ENCODE peak calls at places on chromosomes 5 and 9, in eight cellular contexts. One of them, this sample, is unnamed.

GRCh38 chr5:130687085-130687733 is 477.8 kb downstream of the HINT1 start:
- DNase-seq in PC-3: no peak
- DNase-seq in GM20000: no peak
- DNase-seq in psoas muscle: no peak
- DNase-seq in stomach: no peak
- DNase-seq in neural crest cell: no peak
- DNase-seq in AG09309: no peak
- DNase-seq in GM13976: no peak
- DNase-seq in this sample: no peak

GRCh38 chr5:159907689-159908088 is 8.6 kb upstream of the ADRA1B start:
- DNase-seq in PC-3: no peak
- DNase-seq in GM20000: no peak
- DNase-seq in psoas muscle: no peak
- DNase-seq in stomach: no peak
- DNase-seq in neural crest cell: no peak
- DNase-seq in AG09309: no peak
- DNase-seq in GM13976: no peak
- DNase-seq in this sample: no peak

GRCh38 chr5:69492391-69493234 is at the start of gene OCLN:
- DNase-seq in PC-3: peak
- DNase-seq in GM20000: peak
- DNase-seq in psoas muscle: no peak
- DNase-seq in stomach: peak
- DNase-seq in neural crest cell: peak
- DNase-seq in AG09309: no peak
- DNase-seq in GM13976: peak
- DNase-seq in this sample: no peak

GRCh38 chr9:115717298-115717697 is 436.3 kb upstream of the PAPPA start:
- DNase-seq in PC-3: no peak
- DNase-seq in GM20000: no peak
- DNase-seq in psoas muscle: no peak
- DNase-seq in stomach: no peak
- DNase-seq in neural crest cell: no peak
- DNase-seq in AG09309: no peak
- DNase-seq in GM13976: no peak
- DNase-seq in this sample: no peak

GRCh38 chr9:92325991-92326500 is 293 bp downstream of the CENPP start:
- DNase-seq in PC-3: peak
- DNase-seq in GM20000: peak
- DNase-seq in psoas muscle: no peak
- DNase-seq in stomach: no peak
- DNase-seq in neural crest cell: no peak
- DNase-seq in AG09309: no peak
- DNase-seq in GM13976: peak
- DNase-seq in this sample: no peak

GRCh38 chr9:3045153-3045552 is 201.3 kb upstream of the PUM3 start:
- DNase-seq in PC-3: no peak
- DNase-seq in GM20000: no peak
- DNase-seq in psoas muscle: no peak
- DNase-seq in stomach: no peak
- DNase-seq in neural crest cell: no peak
- DNase-seq in AG09309: no peak
- DNase-seq in GM13976: no peak
- DNase-seq in this sample: no peak

GRCh38 chr9:110048976-110049698 is 158.8 kb downstream of the C9orf152 start:
- DNase-seq in PC-3: peak
- DNase-seq in GM20000: peak
- DNase-seq in psoas muscle: peak
- DNase-seq in stomach: no peak
- DNase-seq in neural crest cell: peak
- DNase-seq in AG09309: no peak
- DNase-seq in GM13976: peak
- DNase-seq in this sample: no peak

GRCh38 chr9:70935856-70936255 is 185.6 kb downstream of the TRPM3 start:
- DNase-seq in PC-3: no peak
- DNase-seq in GM20000: no peak
- DNase-seq in psoas muscle: no peak
- DNase-seq in stomach: no peak
- DNase-seq in neural crest cell: no peak
- DNase-seq in AG09309: peak
- DNase-seq in GM13976: no peak
- DNase-seq in this sample: no peak

GRCh38 chr9:94554439-94555331 is at the start of gene PCAT7:
- DNase-seq in PC-3: peak
- DNase-seq in GM20000: peak
- DNase-seq in psoas muscle: no peak
- DNase-seq in stomach: peak
- DNase-seq in neural crest cell: peak
- DNase-seq in AG09309: no peak
- DNase-seq in GM13976: peak
- DNase-seq in this sample: no peak

GRCh38 chr5:83518676-83519075 is 47.1 kb downstream of the VCAN start:
- DNase-seq in PC-3: no peak
- DNase-seq in GM20000: no peak
- DNase-seq in psoas muscle: no peak
- DNase-seq in stomach: no peak
- DNase-seq in neural crest cell: no peak
- DNase-seq in AG09309: no peak
- DNase-seq in GM13976: no peak
- DNase-seq in this sample: no peak

GRCh38 chr9:130499804-130500263 is 55.1 kb downstream of the ASS1 start:
- DNase-seq in PC-3: peak
- DNase-seq in GM20000: no peak
- DNase-seq in psoas muscle: no peak
- DNase-seq in stomach: peak
- DNase-seq in neural crest cell: no peak
- DNase-seq in AG09309: no peak
- DNase-seq in GM13976: no peak
- DNase-seq in this sample: peak

GRCh38 chr5:157778121-157778805 is 34.8 kb downstream of the LSM11 start:
- DNase-seq in PC-3: peak
- DNase-seq in GM20000: no peak
- DNase-seq in psoas muscle: no peak
- DNase-seq in stomach: peak
- DNase-seq in neural crest cell: no peak
- DNase-seq in AG09309: no peak
- DNase-seq in GM13976: no peak
- DNase-seq in this sample: peak

GRCh38 chr5:168879929-168880328 is 300.8 kb upstream of the PANK3 start:
- DNase-seq in PC-3: no peak
- DNase-seq in GM20000: peak
- DNase-seq in psoas muscle: no peak
- DNase-seq in stomach: no peak
- DNase-seq in neural crest cell: no peak
- DNase-seq in AG09309: no peak
- DNase-seq in GM13976: peak
- DNase-seq in this sample: no peak

GRCh38 chr5:122385286-122385685 is 73.2 kb downstream of the SNCAIP start:
- DNase-seq in PC-3: no peak
- DNase-seq in GM20000: no peak
- DNase-seq in psoas muscle: no peak
- DNase-seq in stomach: no peak
- DNase-seq in neural crest cell: no peak
- DNase-seq in AG09309: no peak
- DNase-seq in GM13976: no peak
- DNase-seq in this sample: no peak

GRCh38 chr9:123311250-123311753 is 42.9 kb upstream of the STRBP start:
- DNase-seq in PC-3: no peak
- DNase-seq in GM20000: no peak
- DNase-seq in psoas muscle: no peak
- DNase-seq in stomach: no peak
- DNase-seq in neural crest cell: no peak
- DNase-seq in AG09309: no peak
- DNase-seq in GM13976: no peak
- DNase-seq in this sample: no peak

GRCh38 chr9:76441551-76442322 is 17.2 kb upstream of the GCNT1 start:
- DNase-seq in PC-3: peak
- DNase-seq in GM20000: peak
- DNase-seq in psoas muscle: no peak
- DNase-seq in stomach: no peak
- DNase-seq in neural crest cell: no peak
- DNase-seq in AG09309: no peak
- DNase-seq in GM13976: peak
- DNase-seq in this sample: peak

GRCh38 chr5:88480766-88481499 is 212.3 kb upstream of the TMEM161B start:
- DNase-seq in PC-3: no peak
- DNase-seq in GM20000: no peak
- DNase-seq in psoas muscle: no peak
- DNase-seq in stomach: no peak
- DNase-seq in neural crest cell: no peak
- DNase-seq in AG09309: no peak
- DNase-seq in GM13976: no peak
- DNase-seq in this sample: no peak

GRCh38 chr9:119765632-119766031 is 396.4 kb upstream of the BRINP1 start:
- DNase-seq in PC-3: no peak
- DNase-seq in GM20000: no peak
- DNase-seq in psoas muscle: no peak
- DNase-seq in stomach: no peak
- DNase-seq in neural crest cell: no peak
- DNase-seq in AG09309: no peak
- DNase-seq in GM13976: no peak
- DNase-seq in this sample: no peak

GRCh38 chr5:120388016-120388781 is 75.9 kb upstream of the PRR16 start:
- DNase-seq in PC-3: peak
- DNase-seq in GM20000: no peak
- DNase-seq in psoas muscle: no peak
- DNase-seq in stomach: no peak
- DNase-seq in neural crest cell: no peak
- DNase-seq in AG09309: peak
- DNase-seq in GM13976: no peak
- DNase-seq in this sample: peak

GRCh38 chr5:159913481-159913880 is 2.8 kb upstream of the ADRA1B start:
- DNase-seq in PC-3: no peak
- DNase-seq in GM20000: no peak
- DNase-seq in psoas muscle: no peak
- DNase-seq in stomach: no peak
- DNase-seq in neural crest cell: no peak
- DNase-seq in AG09309: no peak
- DNase-seq in GM13976: no peak
- DNase-seq in this sample: no peak

GRCh38 chr5:59042201-59042600 is 459.3 kb downstream of the RAB3C start:
- DNase-seq in PC-3: peak
- DNase-seq in GM20000: no peak
- DNase-seq in psoas muscle: no peak
- DNase-seq in stomach: no peak
- DNase-seq in neural crest cell: no peak
- DNase-seq in AG09309: no peak
- DNase-seq in GM13976: no peak
- DNase-seq in this sample: peak

GRCh38 chr5:79146352-79146751 is 34.7 kb downstream of the BHMT start:
- DNase-seq in PC-3: peak
- DNase-seq in GM20000: no peak
- DNase-seq in psoas muscle: no peak
- DNase-seq in stomach: no peak
- DNase-seq in neural crest cell: no peak
- DNase-seq in AG09309: peak
- DNase-seq in GM13976: no peak
- DNase-seq in this sample: peak

GRCh38 chr5:126370796-126371718 is 52.2 kb upstream of the GRAMD2B start:
- DNase-seq in PC-3: peak
- DNase-seq in GM20000: no peak
- DNase-seq in psoas muscle: no peak
- DNase-seq in stomach: peak
- DNase-seq in neural crest cell: no peak
- DNase-seq in AG09309: no peak
- DNase-seq in GM13976: no peak
- DNase-seq in this sample: peak

GRCh38 chr9:83508072-83508471 is 30.1 kb downstream of the FRMD3 start:
- DNase-seq in PC-3: no peak
- DNase-seq in GM20000: no peak
- DNase-seq in psoas muscle: no peak
- DNase-seq in stomach: no peak
- DNase-seq in neural crest cell: no peak
- DNase-seq in AG09309: no peak
- DNase-seq in GM13976: no peak
- DNase-seq in this sample: no peak

DNA sequence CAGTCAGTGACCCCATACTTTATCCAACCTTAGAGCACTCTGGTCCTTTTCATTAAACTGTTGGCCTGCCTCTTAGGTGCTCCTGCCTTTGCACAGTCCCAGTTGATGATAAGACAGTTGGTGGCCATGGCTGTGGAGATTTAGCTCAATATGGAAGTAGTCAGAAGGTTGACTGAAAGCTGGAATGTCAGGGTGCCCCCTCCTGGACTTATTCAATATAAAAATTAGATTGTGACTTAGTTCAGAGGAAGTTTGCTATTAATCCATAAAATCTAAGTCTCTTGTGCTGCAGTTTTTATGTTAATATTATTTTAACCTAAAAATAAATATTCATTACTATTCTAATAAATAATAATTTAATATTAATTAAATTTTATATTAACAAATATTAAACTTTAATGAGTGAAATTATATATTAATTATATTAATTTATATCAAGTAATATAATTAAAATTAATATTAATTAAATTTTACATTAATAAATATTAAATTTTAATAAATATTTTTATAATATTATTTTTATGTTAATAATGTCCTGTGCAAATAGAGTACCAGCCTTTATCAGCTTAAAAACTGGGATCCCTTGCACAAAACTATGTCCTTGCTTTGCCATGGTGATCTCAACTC is 77.7 kb upstream of the ADAMTSL1 start:
- DNase-seq in PC-3: peak
- DNase-seq in GM20000: no peak
- DNase-seq in psoas muscle: no peak
- DNase-seq in stomach: no peak
- DNase-seq in neural crest cell: no peak
- DNase-seq in AG09309: no peak
- DNase-seq in GM13976: peak
- DNase-seq in this sample: no peak
- TF ChIP-seq CTCF in PC-3: peak
- TF ChIP-seq CTCF in GM20000: no peak
- TF ChIP-seq CTCF in psoas muscle: no peak
- TF ChIP-seq CTCF in stomach: no peak
- TF ChIP-seq CTCF in neural crest cell: peak
- TF ChIP-seq CTCF in AG09309: peak
- TF ChIP-seq CTCF in GM13976: no peak
- TF ChIP-seq CTCF in this sample: no peak

GRCh38 chr5:149828161-149829011 is 98.3 kb downstream of the PPARGC1B start:
- DNase-seq in PC-3: peak
- DNase-seq in GM20000: peak
- DNase-seq in psoas muscle: peak
- DNase-seq in stomach: peak
- DNase-seq in neural crest cell: peak
- DNase-seq in AG09309: peak
- DNase-seq in GM13976: peak
- DNase-seq in this sample: peak
- TF ChIP-seq CTCF in PC-3: peak
- TF ChIP-seq CTCF in GM20000: peak
- TF ChIP-seq CTCF in psoas muscle: peak
- TF ChIP-seq CTCF in stomach: peak
- TF ChIP-seq CTCF in neural crest cell: peak
- TF ChIP-seq CTCF in AG09309: peak
- TF ChIP-seq CTCF in GM13976: peak
- TF ChIP-seq CTCF in this sample: peak

GRCh38 chr5:93430673-93431192 is 150.3 kb downstream of the NR2F1-AS1 start:
- DNase-seq in PC-3: no peak
- DNase-seq in GM20000: no peak
- DNase-seq in psoas muscle: no peak
- DNase-seq in stomach: no peak
- DNase-seq in neural crest cell: no peak
- DNase-seq in AG09309: no peak
- DNase-seq in GM13976: no peak
- DNase-seq in this sample: no peak
- TF ChIP-seq CTCF in PC-3: no peak
- TF ChIP-seq CTCF in GM20000: no peak
- TF ChIP-seq CTCF in psoas muscle: no peak
- TF ChIP-seq CTCF in stomach: no peak
- TF ChIP-seq CTCF in neural crest cell: no peak
- TF ChIP-seq CTCF in AG09309: no peak
- TF ChIP-seq CTCF in GM13976: no peak
- TF ChIP-seq CTCF in this sample: no peak

GRCh38 chr9:5326893-5327548 is 12.7 kb downstream of the RLN1 start:
- DNase-seq in PC-3: no peak
- DNase-seq in GM20000: no peak
- DNase-seq in psoas muscle: no peak
- DNase-seq in stomach: peak
- DNase-seq in neural crest cell: peak
- DNase-seq in AG09309: no peak
- DNase-seq in GM13976: no peak
- DNase-seq in this sample: no peak
- TF ChIP-seq CTCF in PC-3: no peak
- TF ChIP-seq CTCF in GM20000: no peak
- TF ChIP-seq CTCF in psoas muscle: no peak
- TF ChIP-seq CTCF in stomach: no peak
- TF ChIP-seq CTCF in neural crest cell: no peak
- TF ChIP-seq CTCF in AG09309: no peak
- TF ChIP-seq CTCF in GM13976: no peak
- TF ChIP-seq CTCF in this sample: no peak